ENCODE peak calls at places on chromosomes 5 and 9, in nine cellular contexts. One of them, this sample, is unnamed. For H3K4me1, the result is how much of the 10 kb centered on the place peaks cover.

GRCh38 chr9:21576331-21577189 is 94.4 kb upstream of the IFNE start:
- DNase-seq in neuronal stem cell: peak
- DNase-seq in pancreas: no peak
- DNase-seq in aorta: peak
- DNase-seq in A549: peak
- DNase-seq in transverse colon: no peak
- DNase-seq in astrocyte: peak
- DNase-seq in sigmoid colon: no peak
- DNase-seq in esophagus squamous epithelium: no peak
- DNase-seq in this sample: no peak

GRCh38 chr5:125277494-125278154 is 531.2 kb upstream of the ZNF608 start:
- DNase-seq in pancreas: no peak
- DNase-seq in aorta: no peak
- DNase-seq in neuronal stem cell: no peak
- DNase-seq in A549: peak
- DNase-seq in transverse colon: no peak
- DNase-seq in astrocyte: peak
- DNase-seq in esophagus squamous epithelium: no peak
- DNase-seq in sigmoid colon: no peak
- DNase-seq in this sample: no peak

GRCh38 chr5:14167211-14167845 is 24.2 kb downstream of the TRIO start:
- DNase-seq in A549: peak
- DNase-seq in sigmoid colon: no peak
- DNase-seq in neuronal stem cell: no peak
- DNase-seq in transverse colon: no peak
- DNase-seq in pancreas: no peak
- DNase-seq in esophagus squamous epithelium: no peak
- DNase-seq in astrocyte: peak
- DNase-seq in aorta: no peak
- DNase-seq in this sample: no peak

GRCh38 chr9:21455320-21455719 is 15.1 kb downstream of the IFNA1 start:
- DNase-seq in A549: peak
- DNase-seq in neuronal stem cell: no peak
- DNase-seq in esophagus squamous epithelium: no peak
- DNase-seq in pancreas: no peak
- DNase-seq in aorta: no peak
- DNase-seq in astrocyte: no peak
- DNase-seq in transverse colon: peak
- DNase-seq in sigmoid colon: no peak
- DNase-seq in this sample: no peak

GRCh38 chr9:90038778-90039177 is 434.0 kb downstream of the GADD45G start:
- DNase-seq in A549: no peak
- DNase-seq in sigmoid colon: no peak
- DNase-seq in pancreas: no peak
- DNase-seq in aorta: no peak
- DNase-seq in astrocyte: no peak
- DNase-seq in neuronal stem cell: peak
- DNase-seq in esophagus squamous epithelium: no peak
- DNase-seq in transverse colon: no peak
- DNase-seq in this sample: no peak

GRCh38 chr9:16241231-16241630 is 629.2 kb downstream of the BNC2 start:
- DNase-seq in aorta: no peak
- DNase-seq in pancreas: no peak
- DNase-seq in transverse colon: no peak
- DNase-seq in sigmoid colon: no peak
- DNase-seq in astrocyte: peak
- DNase-seq in neuronal stem cell: no peak
- DNase-seq in esophagus squamous epithelium: no peak
- DNase-seq in A549: peak
- DNase-seq in this sample: no peak

GRCh38 chr9:99272866-99273265 is 50.8 kb downstream of the SEC61B start:
- DNase-seq in neuronal stem cell: no peak
- DNase-seq in transverse colon: no peak
- DNase-seq in pancreas: no peak
- DNase-seq in astrocyte: no peak
- DNase-seq in esophagus squamous epithelium: no peak
- DNase-seq in sigmoid colon: no peak
- DNase-seq in aorta: no peak
- DNase-seq in A549: no peak
- DNase-seq in this sample: no peak

GRCh38 chr9:34502471-34503335 is 20.1 kb downstream of the ENHO start:
- DNase-seq in transverse colon: no peak
- DNase-seq in esophagus squamous epithelium: no peak
- DNase-seq in pancreas: no peak
- DNase-seq in astrocyte: no peak
- DNase-seq in aorta: no peak
- DNase-seq in sigmoid colon: no peak
- DNase-seq in neuronal stem cell: no peak
- DNase-seq in A549: no peak
- DNase-seq in this sample: no peak

GRCh38 chr5:112908854-112909253 is 13.2 kb downstream of the REEP5 start:
- DNase-seq in neuronal stem cell: no peak
- DNase-seq in astrocyte: no peak
- DNase-seq in transverse colon: no peak
- DNase-seq in sigmoid colon: no peak
- DNase-seq in aorta: no peak
- DNase-seq in esophagus squamous epithelium: no peak
- DNase-seq in A549: no peak
- DNase-seq in pancreas: no peak
- DNase-seq in this sample: no peak

GRCh38 chr5:112906637-112907036 is 15.4 kb downstream of the REEP5 start:
- DNase-seq in sigmoid colon: no peak
- DNase-seq in astrocyte: no peak
- DNase-seq in esophagus squamous epithelium: no peak
- DNase-seq in A549: no peak
- DNase-seq in neuronal stem cell: no peak
- DNase-seq in transverse colon: no peak
- DNase-seq in aorta: no peak
- DNase-seq in pancreas: no peak
- DNase-seq in this sample: no peak

GRCh38 chr5:112902561-112902960 is 19.5 kb downstream of the REEP5 start:
- DNase-seq in esophagus squamous epithelium: no peak
- DNase-seq in aorta: no peak
- DNase-seq in A549: no peak
- DNase-seq in transverse colon: no peak
- DNase-seq in astrocyte: no peak
- DNase-seq in neuronal stem cell: no peak
- DNase-seq in sigmoid colon: no peak
- DNase-seq in pancreas: no peak
- DNase-seq in this sample: no peak

DNA sequence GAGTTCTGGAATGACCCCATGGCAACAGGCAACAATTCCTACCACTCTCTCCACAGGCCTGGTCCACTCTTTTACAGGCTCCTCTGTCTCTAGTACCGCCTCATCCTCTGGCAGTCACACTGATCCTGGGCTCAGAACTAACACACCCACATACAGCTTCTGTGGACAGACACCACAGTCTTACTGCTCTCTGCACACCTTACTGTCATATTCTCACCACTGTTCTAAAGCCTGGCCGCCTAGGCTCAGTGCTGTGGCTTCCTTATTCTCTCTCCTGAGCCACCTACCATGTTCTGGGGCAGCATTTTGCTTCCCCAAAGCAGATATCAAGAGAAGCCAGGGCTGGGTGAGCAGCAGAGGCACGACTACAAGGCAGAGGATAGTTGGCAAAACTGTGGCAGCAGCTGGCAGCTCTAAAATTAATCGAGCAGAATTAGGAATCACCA is 14.8 kb downstream of the REEP5 start:
- DNase-seq in pancreas: no peak
- DNase-seq in esophagus squamous epithelium: no peak
- DNase-seq in transverse colon: no peak
- DNase-seq in A549: no peak
- DNase-seq in astrocyte: no peak
- DNase-seq in aorta: no peak
- DNase-seq in neuronal stem cell: no peak
- DNase-seq in sigmoid colon: no peak
- DNase-seq in this sample: no peak
- H3K4me1 ChIP-seq in pancreas: under half
- H3K4me1 ChIP-seq in esophagus squamous epithelium: under half
- H3K4me1 ChIP-seq in transverse colon: under half
- H3K4me1 ChIP-seq in A549: under half
- H3K4me1 ChIP-seq in astrocyte: under half
- H3K4me1 ChIP-seq in aorta: under half
- H3K4me1 ChIP-seq in neuronal stem cell: under half
- H3K4me1 ChIP-seq in sigmoid colon: under half
- H3K4me1 ChIP-seq in this sample: under half

GRCh38 chr9:128106940-128107259 is 20.6 kb downstream of the PTGES2 start:
- DNase-seq in neuronal stem cell: no peak
- DNase-seq in astrocyte: no peak
- DNase-seq in transverse colon: no peak
- DNase-seq in A549: no peak
- DNase-seq in esophagus squamous epithelium: no peak
- DNase-seq in pancreas: no peak
- DNase-seq in aorta: peak
- DNase-seq in sigmoid colon: peak
- DNase-seq in this sample: no peak

GRCh38 chr9:128104171-128104618 is 23.3 kb downstream of the PTGES2 start:
- DNase-seq in astrocyte: no peak
- DNase-seq in sigmoid colon: no peak
- DNase-seq in pancreas: peak
- DNase-seq in aorta: peak
- DNase-seq in esophagus squamous epithelium: no peak
- DNase-seq in A549: no peak
- DNase-seq in neuronal stem cell: no peak
- DNase-seq in transverse colon: peak
- DNase-seq in this sample: no peak

GRCh38 chr9:128106181-128106939 is 21.2 kb downstream of the PTGES2 start:
- DNase-seq in pancreas: no peak
- DNase-seq in sigmoid colon: peak
- DNase-seq in transverse colon: no peak
- DNase-seq in astrocyte: no peak
- DNase-seq in A549: no peak
- DNase-seq in aorta: peak
- DNase-seq in esophagus squamous epithelium: no peak
- DNase-seq in neuronal stem cell: no peak
- DNase-seq in this sample: no peak

GRCh38 chr9:128107260-128107970 is 20.1 kb downstream of the PTGES2 start:
- DNase-seq in astrocyte: no peak
- DNase-seq in pancreas: no peak
- DNase-seq in aorta: peak
- DNase-seq in transverse colon: no peak
- DNase-seq in A549: no peak
- DNase-seq in neuronal stem cell: no peak
- DNase-seq in esophagus squamous epithelium: no peak
- DNase-seq in sigmoid colon: peak
- DNase-seq in this sample: no peak

DNA sequence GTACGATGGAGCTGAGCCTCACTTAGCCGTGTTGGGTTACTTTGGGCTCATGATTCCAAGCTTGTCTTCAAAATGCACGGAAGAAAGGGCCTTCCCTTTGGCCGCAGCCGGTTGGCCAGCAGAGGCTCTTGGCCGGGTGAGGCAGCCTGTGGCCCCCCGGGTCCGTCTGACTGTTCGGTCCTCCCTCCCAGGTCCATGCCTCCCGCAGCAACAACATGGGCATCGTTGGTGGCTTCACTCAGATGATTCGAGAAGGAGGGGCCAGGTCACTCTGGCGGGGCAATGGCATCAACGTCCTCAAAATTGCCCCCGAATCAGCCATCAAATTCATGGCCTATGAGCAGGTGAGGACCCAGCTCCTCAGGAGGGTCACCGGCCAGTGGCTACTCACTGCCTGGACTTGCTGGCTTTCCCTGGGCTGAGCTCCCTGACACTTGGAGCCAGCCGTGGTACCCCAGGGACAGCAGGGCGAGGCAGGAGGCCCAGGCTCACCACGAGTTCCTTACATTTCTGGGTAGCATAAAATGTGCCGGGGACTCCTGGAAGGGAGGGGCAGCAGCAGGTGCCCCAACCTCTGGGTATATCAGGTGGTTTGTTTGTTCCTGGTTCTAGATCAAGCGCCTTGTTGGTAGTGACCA is 21.9 kb downstream of the PTGES2 start:
- DNase-seq in pancreas: no peak
- DNase-seq in transverse colon: no peak
- DNase-seq in esophagus squamous epithelium: no peak
- DNase-seq in sigmoid colon: no peak
- DNase-seq in neuronal stem cell: no peak
- DNase-seq in aorta: peak
- DNase-seq in A549: no peak
- DNase-seq in astrocyte: no peak
- DNase-seq in this sample: no peak
- H3K4me1 ChIP-seq in pancreas: under half
- H3K4me1 ChIP-seq in transverse colon: under half
- H3K4me1 ChIP-seq in esophagus squamous epithelium: under half
- H3K4me1 ChIP-seq in sigmoid colon: under half
- H3K4me1 ChIP-seq in neuronal stem cell: under half
- H3K4me1 ChIP-seq in aorta: under half
- H3K4me1 ChIP-seq in A549: under half
- H3K4me1 ChIP-seq in astrocyte: under half
- H3K4me1 ChIP-seq in this sample: under half

GRCh38 chr5:142978726-142979125 is 208.5 kb downstream of the ARHGAP26 start:
- DNase-seq in transverse colon: no peak
- DNase-seq in A549: no peak
- DNase-seq in neuronal stem cell: no peak
- DNase-seq in esophagus squamous epithelium: no peak
- DNase-seq in sigmoid colon: no peak
- DNase-seq in pancreas: no peak
- DNase-seq in astrocyte: peak
- DNase-seq in aorta: no peak
- DNase-seq in this sample: no peak

GRCh38 chr5:142977363-142978051 is 207.3 kb downstream of the ARHGAP26 start:
- DNase-seq in esophagus squamous epithelium: no peak
- DNase-seq in astrocyte: peak
- DNase-seq in aorta: no peak
- DNase-seq in transverse colon: no peak
- DNase-seq in neuronal stem cell: no peak
- DNase-seq in sigmoid colon: no peak
- DNase-seq in pancreas: no peak
- DNase-seq in A549: no peak
- DNase-seq in this sample: no peak

GRCh38 chr5:142978252-142978651 is 208.1 kb downstream of the ARHGAP26 start:
- DNase-seq in sigmoid colon: no peak
- DNase-seq in A549: no peak
- DNase-seq in aorta: no peak
- DNase-seq in esophagus squamous epithelium: no peak
- DNase-seq in neuronal stem cell: no peak
- DNase-seq in transverse colon: no peak
- DNase-seq in astrocyte: no peak
- DNase-seq in pancreas: no peak
- DNase-seq in this sample: no peak

GRCh38 chr5:142981475-142981874 is 211.3 kb downstream of the ARHGAP26 start:
- DNase-seq in esophagus squamous epithelium: no peak
- DNase-seq in pancreas: no peak
- DNase-seq in neuronal stem cell: no peak
- DNase-seq in astrocyte: no peak
- DNase-seq in sigmoid colon: no peak
- DNase-seq in transverse colon: no peak
- DNase-seq in aorta: no peak
- DNase-seq in A549: no peak
- DNase-seq in this sample: no peak

DNA sequence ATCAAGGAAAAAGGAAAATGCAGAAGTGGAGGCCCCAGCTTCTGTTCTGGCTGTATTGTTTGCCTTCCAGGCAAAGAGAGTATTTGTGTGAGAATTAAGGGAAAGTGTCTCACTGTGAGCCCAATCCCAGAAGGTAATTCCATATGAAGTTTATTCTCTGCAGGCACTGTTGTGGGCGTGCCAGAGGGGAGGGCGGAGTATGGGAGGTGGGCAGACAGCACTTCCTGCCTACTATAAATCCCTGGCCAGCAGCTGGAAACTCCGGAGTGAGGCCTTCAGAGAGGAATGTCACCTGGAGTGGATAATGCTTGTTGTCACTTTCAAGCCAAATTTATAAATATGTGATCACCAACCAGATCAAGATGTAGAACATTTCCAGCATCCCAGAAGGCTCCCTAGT is 209.5 kb downstream of the ARHGAP26 start:
- DNase-seq in A549: no peak
- DNase-seq in aorta: no peak
- DNase-seq in pancreas: no peak
- DNase-seq in sigmoid colon: no peak
- DNase-seq in astrocyte: no peak
- DNase-seq in transverse colon: peak
- DNase-seq in esophagus squamous epithelium: no peak
- DNase-seq in neuronal stem cell: no peak
- DNase-seq in this sample: no peak
- H3K4me1 ChIP-seq in A549: under half
- H3K4me1 ChIP-seq in aorta: under half
- H3K4me1 ChIP-seq in pancreas: under half
- H3K4me1 ChIP-seq in sigmoid colon: under half
- H3K4me1 ChIP-seq in astrocyte: under half
- H3K4me1 ChIP-seq in transverse colon: under half
- H3K4me1 ChIP-seq in esophagus squamous epithelium: under half
- H3K4me1 ChIP-seq in neuronal stem cell: under half
- H3K4me1 ChIP-seq in this sample: half or more

DNA sequence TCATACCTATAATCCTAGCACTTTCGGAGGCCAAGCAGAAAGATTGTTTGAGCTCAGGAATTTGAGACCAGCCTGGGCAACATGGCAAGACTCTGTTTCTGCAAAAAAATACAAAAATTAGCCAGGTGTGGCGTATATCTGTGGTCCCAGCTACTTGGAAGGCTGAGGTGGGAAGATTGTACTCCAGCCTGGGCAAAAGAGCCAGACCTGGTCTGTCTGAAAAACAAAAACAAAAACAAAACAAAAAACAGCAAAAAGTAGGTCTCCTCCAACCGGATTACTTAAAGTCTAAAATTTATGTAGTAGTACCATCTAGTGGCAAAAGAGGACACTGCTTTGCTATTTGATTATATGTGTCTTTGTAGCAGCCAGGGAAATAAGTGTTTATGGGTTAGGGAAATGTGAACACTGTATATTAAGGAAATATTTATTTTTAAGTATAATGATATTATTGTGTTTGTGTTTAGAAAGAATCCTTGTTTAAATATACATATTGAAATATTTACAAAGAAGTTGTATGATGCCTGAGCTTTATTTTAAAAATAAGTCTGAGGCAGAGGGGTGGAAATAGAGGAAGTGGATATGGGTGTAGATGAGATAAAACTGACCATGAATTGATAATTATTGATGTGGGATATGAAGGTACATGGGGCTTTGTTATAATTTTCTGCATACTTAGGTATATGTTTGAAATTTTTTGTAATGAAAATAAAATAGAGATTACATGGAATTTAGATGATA is 20.0 kb downstream of the APC start:
- DNase-seq in astrocyte: peak
- DNase-seq in aorta: no peak
- DNase-seq in A549: peak
- DNase-seq in neuronal stem cell: peak
- DNase-seq in pancreas: no peak
- DNase-seq in esophagus squamous epithelium: no peak
- DNase-seq in sigmoid colon: no peak
- DNase-seq in transverse colon: no peak
- DNase-seq in this sample: no peak
- H3K4me1 ChIP-seq in astrocyte: under half
- H3K4me1 ChIP-seq in aorta: under half
- H3K4me1 ChIP-seq in A549: under half
- H3K4me1 ChIP-seq in neuronal stem cell: under half
- H3K4me1 ChIP-seq in pancreas: under half
- H3K4me1 ChIP-seq in esophagus squamous epithelium: under half
- H3K4me1 ChIP-seq in sigmoid colon: under half
- H3K4me1 ChIP-seq in transverse colon: under half
- H3K4me1 ChIP-seq in this sample: under half